ENCODE peak calls at places on chromosome 16, in seven cellular contexts. D is OCI-LY7, Z is HCT116, O is MM.1S, J is GM23338, G is hepatocyte, R is SK-N-SH. V is an unnamed sample. For H3K9me2, the result is how much of the 10 kb centered on the place peaks cover.

GRCh38 chr16:13148836-13149235 is 247.4 kb downstream of the SHISA9 start:
- DNase-seq in D (no peak), Z (no peak), O (no peak), J (no peak), G (no peak), R (no peak), V (no peak)

GRCh38 chr16:81366316-81366932 is 51.7 kb downstream of the GAN start:
- DNase-seq in D (peak), Z (peak), O (peak), J (peak), G (peak), R (peak), V (peak)

GRCh38 chr16:10100829-10101228 is 81.4 kb downstream of the GRIN2A start:
- DNase-seq in D (no peak), Z (no peak), O (no peak), J (no peak), G (no peak), R (no peak), V (no peak)

GRCh38 chr16:1832831-1833454 is 5.9 kb downstream of the FAHD1 start:
- DNase-seq in D (no peak), Z (no peak), O (no peak), J (no peak), G (peak), R (no peak), V (no peak)

GRCh38 chr16:3094289-3095027 is 4.6 kb downstream of the ZSCAN10 start:
- DNase-seq in D (peak), Z (peak), O (peak), J (peak), G (no peak), R (peak), V (peak)

GRCh38 chr16:49410226-49410625 is 36.6 kb downstream of the C16orf78 start:
- DNase-seq in D (no peak), Z (no peak), O (no peak), J (no peak), G (no peak), R (no peak), V (no peak)

GRCh38 chr16:65497571-65497970 is 375.7 kb upstream of the CDH11 start:
- DNase-seq in D (no peak), Z (no peak), O (no peak), J (no peak), G (no peak), R (no peak), V (no peak)

GRCh38 chr16:88065747-88066142 is 114.5 kb downstream of the BANP start:
- DNase-seq in D (no peak), Z (no peak), O (no peak), J (no peak), G (no peak), R (no peak), V (no peak)

GRCh38 chr16:81071816-81072215 is 5.2 kb downstream of the C16orf46 start:
- DNase-seq in D (no peak), Z (peak), O (no peak), J (no peak), G (no peak), R (no peak), V (no peak)

GRCh38 chr16:87600246-87600645 is 2.1 kb upstream of the JPH3 start:
- DNase-seq in D (no peak), Z (no peak), O (no peak), J (no peak), G (no peak), R (no peak), V (no peak)

GRCh38 chr16:67865318-67865717 is 7.5 kb upstream of the EDC4 start:
- DNase-seq in D (peak), Z (no peak), O (peak), J (peak), G (no peak), R (peak), V (peak)

GRCh38 chr16:15539197-15539596 is 103.8 kb downstream of the MARF1 start:
- DNase-seq in D (peak), Z (peak), O (no peak), J (peak), G (no peak), R (no peak), V (no peak)

GRCh38 chr16:1900452-1900774 is 17.8 kb downstream of the HS3ST6 start:
- DNase-seq in D (no peak), Z (no peak), O (peak), J (no peak), G (no peak), R (no peak), V (no peak)

GRCh38 chr16:67628216-67628615 is 16.7 kb upstream of the CARMIL2 start:
- DNase-seq in D (no peak), Z (no peak), O (no peak), J (no peak), G (no peak), R (no peak), V (no peak)

GRCh38 chr16:67263201-67263600 is 14.4 kb downstream of the SLC9A5 start:
- DNase-seq in D (no peak), Z (no peak), O (no peak), J (no peak), G (no peak), R (no peak), V (no peak)

GRCh38 chr16:66003196-66003595 is 363.3 kb upstream of the CDH5 start:
- DNase-seq in D (no peak), Z (no peak), O (no peak), J (no peak), G (peak), R (no peak), V (peak)

DNA sequence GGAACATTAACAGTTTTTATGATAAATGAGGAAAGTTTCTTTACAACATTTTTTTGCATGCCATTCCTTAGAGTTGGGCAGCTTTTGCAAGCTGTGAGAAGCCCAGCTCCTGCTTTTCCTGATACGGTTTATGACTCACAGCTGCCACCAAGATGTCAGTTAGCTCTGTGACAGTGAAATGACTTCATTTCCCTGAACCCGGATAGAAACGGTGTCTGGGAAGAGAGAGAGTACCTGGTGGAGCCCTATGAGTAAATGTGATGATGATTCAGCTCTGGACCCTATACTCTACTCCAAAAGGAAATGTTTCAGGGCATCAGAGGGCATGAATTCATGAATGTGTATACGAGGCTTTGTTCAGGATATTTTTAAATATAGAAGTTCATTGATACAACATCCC is 366.3 kb upstream of the HSBP1 start:
- DNase-seq in D (no peak), Z (no peak), O (no peak), J (no peak), G (no peak), R (no peak), V (peak)
- TF ChIP-seq EZH2phosphoT487 in D (no peak), Z (no peak), O (no peak), J (no peak), G (no peak), R (no peak), V (no peak)

DNA sequence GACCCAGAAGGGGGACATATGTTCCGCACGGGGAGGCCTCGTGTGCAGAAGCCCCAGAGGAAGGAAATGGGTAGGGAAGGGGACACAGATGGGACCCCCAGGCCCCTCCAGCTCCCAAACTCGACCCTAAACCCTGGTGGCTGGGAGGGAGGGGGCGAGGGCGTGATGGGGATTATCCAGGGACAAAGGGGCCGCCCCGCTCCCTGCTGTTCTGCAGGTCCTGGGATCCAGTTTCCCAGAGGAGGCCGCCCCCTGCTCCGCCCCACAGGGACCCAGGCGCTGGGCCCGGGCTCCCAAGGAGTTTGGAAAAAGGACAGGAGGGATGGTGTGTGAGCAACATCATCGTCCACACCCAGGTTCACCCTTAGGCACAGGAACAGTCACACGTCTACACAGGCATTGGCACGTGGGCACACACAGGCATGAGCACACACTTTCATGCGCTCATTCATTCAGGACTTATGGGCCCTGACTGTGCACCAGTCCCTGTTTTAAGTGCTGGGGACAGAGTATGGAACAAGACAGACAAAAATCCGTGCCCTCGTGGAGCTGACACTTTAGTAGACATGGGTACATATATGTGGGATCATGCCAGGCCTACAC is 12.8 kb upstream of the FBXL19 start:
- DNase-seq in D (no peak), Z (no peak), O (no peak), J (no peak), G (no peak), R (no peak), V (no peak)
- H2AFZ ChIP-seq in D (no peak), Z (no peak), O (no peak), J (peak), G (no peak), R (no peak), V (no peak)

GRCh38 chr16:19474617-19475016 is 47.3 kb downstream of the GDE1 start:
- DNase-seq in D (no peak), Z (no peak), O (no peak), J (peak), G (no peak), R (no peak), V (no peak)

GRCh38 chr16:19468300-19468699 is 50.6 kb downstream of the TMC5 start:
- DNase-seq in D (no peak), Z (no peak), O (no peak), J (no peak), G (no peak), R (no peak), V (no peak)

GRCh38 chr16:19472487-19472886 is 49.4 kb downstream of the GDE1 start:
- DNase-seq in D (no peak), Z (no peak), O (no peak), J (no peak), G (no peak), R (no peak), V (no peak)
- H3K9me2 ChIP-seq in D (under half), Z (under half), O (under half), J (under half), G (under half), R (under half), V (under half)

GRCh38 chr16:85829751-85830445 is 30.4 kb downstream of the COX4I1 start:
- DNase-seq in D (no peak), Z (no peak), O (no peak), J (no peak), G (no peak), R (no peak), V (no peak)
- TF ChIP-seq EZH2phosphoT487 in D (no peak), Z (no peak), O (no peak), J (no peak), G (no peak), R (no peak), V (no peak)